ENCODE peak calls at places on chromosomes 7 and 10, in seven cellular contexts. One of them, this sample, is unnamed.

GRCh38 chr7:82288769-82289535 is 154.6 kb downstream of the CACNA2D1 start:
- DNase-seq in uterus: no peak
- DNase-seq in AG09309: no peak
- DNase-seq in fibroblast of pulmonary artery: peak; percentile 23
- DNase-seq in brain microvascular endothelial cell: peak; percentile 40
- DNase-seq in breast epithelium: no peak
- DNase-seq in GM12865: no peak
- DNase-seq in this sample: no peak

GRCh38 chr10:133342942-133343341 is 4.2 kb upstream of the PRAP1 start:
- DNase-seq in brain microvascular endothelial cell: no peak
- DNase-seq in AG09309: no peak
- DNase-seq in breast epithelium: no peak
- DNase-seq in fibroblast of pulmonary artery: no peak
- DNase-seq in uterus: no peak
- DNase-seq in GM12865: no peak
- DNase-seq in this sample: no peak

GRCh38 chr10:31947144-31947926 is 18.7 kb upstream of the ARHGAP12 start:
- DNase-seq in AG09309: peak; percentile 89
- DNase-seq in fibroblast of pulmonary artery: peak; percentile 93
- DNase-seq in brain microvascular endothelial cell: peak; percentile 72
- DNase-seq in uterus: no peak
- DNase-seq in GM12865: peak; percentile 46
- DNase-seq in breast epithelium: no peak
- DNase-seq in this sample: peak; percentile 88

GRCh38 chr10:53786236-53786635 is 1013.7 kb upstream of the MBL2 start:
- DNase-seq in uterus: no peak
- DNase-seq in AG09309: no peak
- DNase-seq in GM12865: peak; percentile 8
- DNase-seq in brain microvascular endothelial cell: no peak
- DNase-seq in fibroblast of pulmonary artery: no peak
- DNase-seq in breast epithelium: no peak
- DNase-seq in this sample: no peak

GRCh38 chr7:26705567-26705966 is 158.8 kb downstream of the SKAP2 start:
- DNase-seq in GM12865: no peak
- DNase-seq in brain microvascular endothelial cell: peak; percentile 86
- DNase-seq in uterus: no peak
- DNase-seq in AG09309: peak; percentile 79
- DNase-seq in fibroblast of pulmonary artery: peak; percentile 93
- DNase-seq in breast epithelium: no peak
- DNase-seq in this sample: peak; percentile 97

GRCh38 chr10:1737222-1738061 is at the start of gene ADARB2:
- DNase-seq in GM12865: peak; percentile 89
- DNase-seq in breast epithelium: no peak
- DNase-seq in AG09309: no peak
- DNase-seq in fibroblast of pulmonary artery: no peak
- DNase-seq in uterus: no peak
- DNase-seq in brain microvascular endothelial cell: peak; percentile 1
- DNase-seq in this sample: no peak

GRCh38 chr7:140640727-140641531 is at the start of gene DENND2A:
- DNase-seq in brain microvascular endothelial cell: no peak
- DNase-seq in uterus: peak; percentile 89
- DNase-seq in AG09309: no peak
- DNase-seq in GM12865: no peak
- DNase-seq in breast epithelium: no peak
- DNase-seq in fibroblast of pulmonary artery: peak; percentile 58
- DNase-seq in this sample: no peak

GRCh38 chr7:24133691-24134090 is 150.3 kb upstream of the NPY start:
- DNase-seq in breast epithelium: no peak
- DNase-seq in brain microvascular endothelial cell: no peak
- DNase-seq in AG09309: no peak
- DNase-seq in GM12865: peak; percentile 51
- DNase-seq in fibroblast of pulmonary artery: no peak
- DNase-seq in uterus: no peak
- DNase-seq in this sample: no peak

GRCh38 chr10:92102601-92103213 is 179.1 kb downstream of the BTAF1 start:
- DNase-seq in breast epithelium: no peak
- DNase-seq in uterus: no peak
- DNase-seq in AG09309: no peak
- DNase-seq in fibroblast of pulmonary artery: no peak
- DNase-seq in brain microvascular endothelial cell: no peak
- DNase-seq in GM12865: no peak
- DNase-seq in this sample: no peak

GRCh38 chr7:36306722-36307121 is 82.9 kb upstream of the ANLN start:
- DNase-seq in fibroblast of pulmonary artery: no peak
- DNase-seq in brain microvascular endothelial cell: no peak
- DNase-seq in uterus: no peak
- DNase-seq in GM12865: no peak
- DNase-seq in AG09309: no peak
- DNase-seq in breast epithelium: no peak
- DNase-seq in this sample: no peak

GRCh38 chr10:69051303-69051702 is 36.6 kb upstream of the SRGN start:
- DNase-seq in GM12865: peak; percentile 85
- DNase-seq in breast epithelium: no peak
- DNase-seq in AG09309: no peak
- DNase-seq in brain microvascular endothelial cell: peak; percentile 31
- DNase-seq in uterus: no peak
- DNase-seq in fibroblast of pulmonary artery: peak; percentile 50
- DNase-seq in this sample: peak; percentile 44

GRCh38 chr7:51278797-51279196 is 37.8 kb downstream of the COBL start:
- DNase-seq in fibroblast of pulmonary artery: no peak
- DNase-seq in GM12865: no peak
- DNase-seq in uterus: no peak
- DNase-seq in AG09309: no peak
- DNase-seq in breast epithelium: no peak
- DNase-seq in brain microvascular endothelial cell: no peak
- DNase-seq in this sample: no peak

GRCh38 chr10:101830322-101831168 is 12.3 kb upstream of the OGA start:
- DNase-seq in AG09309: peak; percentile 57
- DNase-seq in uterus: peak; percentile 87
- DNase-seq in fibroblast of pulmonary artery: peak; percentile 89
- DNase-seq in brain microvascular endothelial cell: peak; percentile 86
- DNase-seq in GM12865: peak; percentile 96
- DNase-seq in breast epithelium: peak; percentile 87
- DNase-seq in this sample: peak; percentile 97

GRCh38 chr10:48779077-48779476 is 94.4 kb downstream of the WDFY4 start:
- DNase-seq in fibroblast of pulmonary artery: no peak
- DNase-seq in AG09309: no peak
- DNase-seq in breast epithelium: no peak
- DNase-seq in GM12865: no peak
- DNase-seq in uterus: no peak
- DNase-seq in brain microvascular endothelial cell: no peak
- DNase-seq in this sample: no peak

GRCh38 chr10:75226656-75227055 is 9.1 kb downstream of the COMTD1 start:
- DNase-seq in AG09309: no peak
- DNase-seq in GM12865: no peak
- DNase-seq in uterus: peak; percentile 3
- DNase-seq in fibroblast of pulmonary artery: no peak
- DNase-seq in brain microvascular endothelial cell: no peak
- DNase-seq in breast epithelium: no peak
- DNase-seq in this sample: no peak

GRCh38 chr7:12069757-12070156 is 141.3 kb upstream of the TMEM106B start:
- DNase-seq in GM12865: no peak
- DNase-seq in brain microvascular endothelial cell: no peak
- DNase-seq in fibroblast of pulmonary artery: no peak
- DNase-seq in AG09309: no peak
- DNase-seq in uterus: no peak
- DNase-seq in breast epithelium: no peak
- DNase-seq in this sample: no peak

GRCh38 chr7:12066004-12066403 is 145.1 kb upstream of the TMEM106B start:
- DNase-seq in uterus: no peak
- DNase-seq in breast epithelium: no peak
- DNase-seq in fibroblast of pulmonary artery: no peak
- DNase-seq in GM12865: no peak
- DNase-seq in brain microvascular endothelial cell: no peak
- DNase-seq in AG09309: no peak
- DNase-seq in this sample: no peak

GRCh38 chr7:12066561-12066960 is 144.5 kb upstream of the TMEM106B start:
- DNase-seq in brain microvascular endothelial cell: no peak
- DNase-seq in AG09309: no peak
- DNase-seq in breast epithelium: no peak
- DNase-seq in fibroblast of pulmonary artery: no peak
- DNase-seq in uterus: no peak
- DNase-seq in GM12865: no peak
- DNase-seq in this sample: no peak

GRCh38 chr7:12064716-12065115 is 146.4 kb upstream of the TMEM106B start:
- DNase-seq in GM12865: no peak
- DNase-seq in brain microvascular endothelial cell: no peak
- DNase-seq in breast epithelium: no peak
- DNase-seq in fibroblast of pulmonary artery: no peak
- DNase-seq in AG09309: no peak
- DNase-seq in uterus: no peak
- DNase-seq in this sample: no peak

DNA sequence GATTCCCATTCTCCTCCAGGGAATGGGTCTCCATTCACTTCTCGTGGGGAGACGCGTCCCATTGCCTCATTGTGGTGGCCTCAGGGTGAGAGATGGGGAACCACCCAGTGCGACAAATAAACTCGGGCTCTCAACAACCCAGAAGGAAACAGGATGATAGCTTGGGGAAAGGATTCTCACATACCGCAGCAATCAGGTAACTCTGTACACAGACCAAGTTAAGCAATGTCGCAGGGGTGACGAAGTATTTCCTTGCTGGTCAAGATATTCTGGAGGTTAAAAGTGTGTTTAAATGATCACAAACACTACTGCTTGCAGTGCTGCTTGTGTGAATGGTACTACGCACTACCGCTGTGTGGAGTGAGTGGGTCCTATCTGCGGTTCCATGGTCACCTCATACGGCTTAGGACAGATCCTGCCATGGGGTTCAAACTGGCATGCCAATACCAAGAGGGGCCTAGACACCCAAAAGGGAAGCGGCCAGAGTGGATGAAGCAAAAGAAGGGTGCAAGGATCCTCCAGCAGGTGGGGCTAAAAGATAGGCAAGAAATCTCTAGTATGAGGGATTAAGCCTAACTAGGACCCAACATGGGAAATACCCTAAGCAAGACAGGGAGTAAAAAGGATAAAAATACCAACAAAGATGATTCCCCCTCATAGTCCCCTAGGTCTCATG is 143.8 kb upstream of the TMEM106B start:
- DNase-seq in breast epithelium: peak; percentile 23
- DNase-seq in GM12865: peak; percentile 63
- DNase-seq in brain microvascular endothelial cell: peak; percentile 48
- DNase-seq in AG09309: peak; percentile 0
- DNase-seq in uterus: peak; percentile 18
- DNase-seq in fibroblast of pulmonary artery: peak; percentile 75
- DNase-seq in this sample: peak; percentile 72
- TF ChIP-seq CTCF in breast epithelium: no peak
- TF ChIP-seq CTCF in GM12865: peak; percentile 65
- TF ChIP-seq CTCF in brain microvascular endothelial cell: peak; percentile 80
- TF ChIP-seq CTCF in AG09309: peak; percentile 57
- TF ChIP-seq CTCF in uterus: peak; percentile 66
- TF ChIP-seq CTCF in fibroblast of pulmonary artery: peak; percentile 82
- TF ChIP-seq CTCF in this sample: peak; percentile 62

DNA sequence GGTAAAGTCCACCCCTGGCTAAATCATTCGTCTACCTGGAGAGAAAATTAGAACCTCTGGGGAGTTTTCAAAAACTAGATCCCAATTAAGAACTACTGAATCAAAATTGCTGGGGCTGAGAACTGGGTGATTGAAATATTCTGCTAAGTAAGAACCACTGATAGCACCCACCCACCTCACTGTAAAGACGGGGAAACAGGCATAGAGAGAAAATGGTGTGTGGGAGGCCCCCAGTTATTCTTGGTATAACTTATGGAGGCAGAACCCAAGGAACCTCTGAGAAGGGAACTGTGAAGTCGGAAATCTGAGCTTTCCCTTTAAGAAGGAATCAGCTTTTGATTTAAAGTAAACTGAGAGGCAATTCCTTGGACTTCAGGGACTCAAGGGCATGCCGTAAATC is 53.1 kb downstream of the PRKAG2 start:
- DNase-seq in uterus: no peak
- DNase-seq in GM12865: no peak
- DNase-seq in breast epithelium: no peak
- DNase-seq in fibroblast of pulmonary artery: no peak
- DNase-seq in AG09309: no peak
- DNase-seq in brain microvascular endothelial cell: no peak
- DNase-seq in this sample: no peak
- H3K4me3 ChIP-seq in uterus: no peak overlapping the region
- H3K4me3 ChIP-seq in GM12865: no peak overlapping the region
- H3K4me3 ChIP-seq in breast epithelium: no peak overlapping the region
- H3K4me3 ChIP-seq in fibroblast of pulmonary artery: peak overlapping the region; percentile 3
- H3K4me3 ChIP-seq in AG09309: no peak overlapping the region
- H3K4me3 ChIP-seq in brain microvascular endothelial cell: no peak overlapping the region
- H3K4me3 ChIP-seq in this sample: no peak overlapping the region

GRCh38 chr10:14543048-14543903 is 212.6 kb upstream of the FRMD4A start:
- DNase-seq in brain microvascular endothelial cell: peak; percentile 43
- DNase-seq in uterus: no peak
- DNase-seq in breast epithelium: no peak
- DNase-seq in fibroblast of pulmonary artery: peak; percentile 31
- DNase-seq in AG09309: no peak
- DNase-seq in GM12865: peak; percentile 52
- DNase-seq in this sample: peak; percentile 37
- TF ChIP-seq CTCF in brain microvascular endothelial cell: peak; percentile 33
- TF ChIP-seq CTCF in uterus: no peak
- TF ChIP-seq CTCF in breast epithelium: no peak
- TF ChIP-seq CTCF in fibroblast of pulmonary artery: peak; percentile 17
- TF ChIP-seq CTCF in AG09309: peak; percentile 14
- TF ChIP-seq CTCF in GM12865: peak; percentile 38
- TF ChIP-seq CTCF in this sample: peak; percentile 10

GRCh38 chr7:45917064-45917463 is 4.0 kb downstream of the IGFBP3 start:
- DNase-seq in brain microvascular endothelial cell: no peak
- DNase-seq in AG09309: no peak
- DNase-seq in GM12865: no peak
- DNase-seq in uterus: no peak
- DNase-seq in breast epithelium: no peak
- DNase-seq in fibroblast of pulmonary artery: no peak
- DNase-seq in this sample: no peak

GRCh38 chr7:45919947-45920542 is 1.0 kb downstream of the IGFBP3 start:
- DNase-seq in uterus: no peak
- DNase-seq in breast epithelium: no peak
- DNase-seq in fibroblast of pulmonary artery: no peak
- DNase-seq in GM12865: no peak
- DNase-seq in brain microvascular endothelial cell: no peak
- DNase-seq in AG09309: no peak
- DNase-seq in this sample: no peak

GRCh38 chr7:45919231-45919825 is 1.7 kb downstream of the IGFBP3 start:
- DNase-seq in GM12865: no peak
- DNase-seq in brain microvascular endothelial cell: no peak
- DNase-seq in breast epithelium: no peak
- DNase-seq in fibroblast of pulmonary artery: no peak
- DNase-seq in uterus: no peak
- DNase-seq in AG09309: no peak
- DNase-seq in this sample: no peak

GRCh38 chr7:45917658-45918057 is 3.4 kb downstream of the IGFBP3 start:
- DNase-seq in fibroblast of pulmonary artery: peak; percentile 75
- DNase-seq in uterus: peak; percentile 88
- DNase-seq in GM12865: peak; percentile 74
- DNase-seq in brain microvascular endothelial cell: peak; percentile 65
- DNase-seq in AG09309: no peak
- DNase-seq in breast epithelium: peak; percentile 46
- DNase-seq in this sample: peak; percentile 85

DNA sequence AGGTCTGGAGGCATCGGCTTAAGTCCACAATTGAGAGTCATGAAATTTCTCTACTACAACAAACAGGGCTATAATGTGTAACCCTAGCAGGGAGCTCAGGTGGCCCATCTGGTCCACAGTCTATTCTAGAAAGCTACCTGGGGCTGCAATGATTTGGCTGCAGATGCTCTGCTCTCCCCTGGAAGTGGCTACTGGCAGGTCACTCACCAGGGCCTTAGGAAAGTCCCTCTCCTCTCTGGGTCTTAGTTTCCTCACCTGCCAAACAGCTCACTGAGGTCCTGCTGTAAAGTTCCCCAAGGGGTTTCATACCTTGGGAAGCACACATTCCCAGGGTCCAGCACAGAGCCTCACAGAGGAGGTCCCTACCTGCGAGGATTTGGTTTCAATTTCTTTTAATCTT is 2.5 kb downstream of the IGFBP3 start:
- DNase-seq in fibroblast of pulmonary artery: no peak
- DNase-seq in AG09309: no peak
- DNase-seq in GM12865: no peak
- DNase-seq in brain microvascular endothelial cell: no peak
- DNase-seq in uterus: no peak
- DNase-seq in breast epithelium: no peak
- DNase-seq in this sample: no peak
- H3K4me3 ChIP-seq in fibroblast of pulmonary artery: no peak overlapping the region
- H3K4me3 ChIP-seq in AG09309: peak overlapping the region; percentile 64
- H3K4me3 ChIP-seq in GM12865: no peak overlapping the region
- H3K4me3 ChIP-seq in brain microvascular endothelial cell: no peak overlapping the region
- H3K4me3 ChIP-seq in uterus: no peak overlapping the region
- H3K4me3 ChIP-seq in breast epithelium: peak overlapping the region; percentile 17
- H3K4me3 ChIP-seq in this sample: peak overlapping the region; percentile 86

This sample was measured in foreskin fibroblast.